ENCODE peak calls at places on chromosomes 5 and 9, in five cellular contexts. J, N, I, Q and R are unnamed samples.

GRCh38 chr5:19709403-19709802 is 278.6 kb downstream of the CDH18 start:
- DNase-seq in J (no peak), N (no peak), I (no peak), Q (no peak), R (no peak)

GRCh38 chr9:128912270-128912853 is 8.4 kb upstream of the PHYHD1 start:
- DNase-seq in J (no peak), N (no peak), I (no peak), Q (no peak), R (no peak)

GRCh38 chr9:124551472-124552339 is 44.5 kb upstream of the NR5A1 start:
- DNase-seq in J (no peak), N (peak), I (peak), Q (no peak), R (peak)

GRCh38 chr9:114278881-114279570 is 43.9 kb upstream of the ORM1 start:
- DNase-seq in J (no peak), N (no peak), I (no peak), Q (peak), R (no peak)

GRCh38 chr9:101463397-101463796 is 27.8 kb upstream of the ALDOB start:
- DNase-seq in J (no peak), N (no peak), I (no peak), Q (no peak), R (no peak)

GRCh38 chr5:152462021-152462721 is 57.1 kb upstream of the NMUR2 start:
- DNase-seq in J (no peak), N (no peak), I (no peak), Q (no peak), R (no peak)

GRCh38 chr5:135426102-135427082 is 20.8 kb downstream of the DCANP1 start:
- DNase-seq in J (peak), N (peak), I (no peak), Q (no peak), R (peak)

GRCh38 chr5:32843532-32843895 is 132.4 kb downstream of the NPR3 start:
- DNase-seq in J (no peak), N (no peak), I (no peak), Q (no peak), R (no peak)

GRCh38 chr5:148998174-148998797 is 64.6 kb downstream of the SH3TC2 start:
- DNase-seq in J (peak), N (peak), I (no peak), Q (no peak), R (peak)

GRCh38 chr5:147223951-147224791 is 10.7 kb upstream of the STK32A start:
- DNase-seq in J (no peak), N (peak), I (no peak), Q (peak), R (peak)

GRCh38 chr5:61811052-61811451 is 479.0 kb downstream of the ZSWIM6 start:
- DNase-seq in J (no peak), N (no peak), I (no peak), Q (no peak), R (no peak)

GRCh38 chr9:14136047-14136446 is 177.9 kb downstream of the NFIB start:
- DNase-seq in J (no peak), N (no peak), I (no peak), Q (no peak), R (no peak)

GRCh38 chr9:135007601-135008000 is 79.9 kb upstream of the OLFM1 start:
- DNase-seq in J (no peak), N (no peak), I (no peak), Q (no peak), R (no peak)

GRCh38 chr5:154274828-154275185 is 84.3 kb downstream of the GALNT10 start:
- DNase-seq in J (no peak), N (no peak), I (no peak), Q (no peak), R (no peak)

GRCh38 chr9:7266911-7267555 is 509.3 kb downstream of the KDM4C start:
- DNase-seq in J (no peak), N (peak), I (no peak), Q (no peak), R (peak)

GRCh38 chr5:170486366-170486765 is 17.5 kb upstream of the KCNIP1 start:
- DNase-seq in J (no peak), N (no peak), I (no peak), Q (no peak), R (no peak)

GRCh38 chr5:111299831-111300432 is 75.7 kb downstream of the CAMK4 start:
- DNase-seq in J (no peak), N (no peak), I (no peak), Q (no peak), R (no peak)